ENCODE peak calls at places on chromosomes 7 and 10, in nine cellular contexts. B is upper lobe of left lung, W is HCT116, Z is body of pancreas, D is suprapubic skin, S is IMR-90, Y is lower leg skin, G is A549, K is prostate gland. R is an unnamed sample.

GRCh38 chr7:27992755-27993478 is 187.7 kb downstream of the JAZF1 start:
- DNase-seq in W (no peak), G (no peak), D (no peak), K (peak), Z (no peak), S (no peak), Y (no peak), B (no peak), R (no peak)

GRCh38 chr7:112022128-112022527 is 184.1 kb downstream of the DOCK4 start:
- DNase-seq in G (no peak), D (no peak), B (no peak), Y (no peak), K (no peak), Z (no peak), S (peak), W (no peak), R (no peak)

GRCh38 chr7:40199076-40199802 is 64.4 kb downstream of the SUGCT start:
- DNase-seq in D (no peak), Z (no peak), K (no peak), S (peak), G (no peak), B (no peak), W (no peak), Y (no peak), R (no peak)

GRCh38 chr7:115094163-115094562 is 172.3 kb downstream of the MDFIC start:
- DNase-seq in B (no peak), K (no peak), Z (no peak), Y (no peak), S (no peak), W (no peak), D (no peak), G (no peak), R (no peak)

GRCh38 chr10:5587151-5588079 is 62.7 kb downstream of the CALML3 start:
- DNase-seq in G (no peak), Z (no peak), K (no peak), S (no peak), W (no peak), D (no peak), Y (no peak), B (no peak), R (peak)

GRCh38 chr7:45182856-45183710 is 25.5 kb downstream of the RAMP3 start:
- DNase-seq in D (peak), Y (peak), G (no peak), B (no peak), W (no peak), S (no peak), Z (no peak), K (no peak), R (peak)

GRCh38 chr10:62744136-62744535 is 60.4 kb upstream of the ADO start:
- DNase-seq in Y (no peak), D (no peak), B (no peak), K (no peak), W (no peak), S (peak), G (no peak), Z (no peak), R (no peak)

GRCh38 chr10:93513091-93513490 is 16.7 kb downstream of the CEP55 start:
- DNase-seq in Z (no peak), K (no peak), Y (no peak), D (no peak), G (no peak), B (no peak), W (no peak), S (no peak), R (no peak)

GRCh38 chr10:31353574-31353973 is 34.6 kb downstream of the ZEB1 start:
- DNase-seq in K (no peak), Z (no peak), D (no peak), W (peak), B (no peak), Y (no peak), G (peak), S (peak), R (no peak)

GRCh38 chr10:117112220-117112619 is 25.9 kb downstream of the VAX1 start:
- DNase-seq in D (no peak), Y (no peak), S (no peak), Z (no peak), W (peak), K (no peak), B (no peak), G (no peak), R (no peak)

GRCh38 chr10:5479481-5480161 is 19.7 kb downstream of the CALML5 start:
- DNase-seq in B (peak), K (no peak), W (no peak), G (no peak), D (no peak), Z (no peak), S (no peak), Y (peak), R (peak)

GRCh38 chr10:14560274-14560673 is 214.4 kb downstream of the FAM107B start:
- DNase-seq in S (peak), Y (no peak), G (peak), D (no peak), W (peak), Z (no peak), K (no peak), B (no peak), R (no peak)

GRCh38 chr7:93016681-93017349 is 101.0 kb downstream of the SAMD9 start:
- DNase-seq in D (no peak), K (no peak), B (no peak), Z (no peak), Y (no peak), S (peak), W (no peak), G (no peak), R (no peak)

GRCh38 chr7:26307226-26307625 is 15.6 kb downstream of the SNX10 start:
- DNase-seq in S (peak), W (no peak), Y (peak), K (no peak), B (no peak), Z (no peak), D (no peak), G (no peak), R (no peak)

GRCh38 chr10:62653254-62653653 is 151.3 kb upstream of the ADO start:
- DNase-seq in W (no peak), Z (no peak), Y (no peak), B (no peak), D (no peak), G (no peak), K (no peak), S (no peak), R (no peak)

GRCh38 chr7:114806590-114807167 is 115.2 kb upstream of the MDFIC start:
- DNase-seq in Y (no peak), S (peak), D (no peak), K (no peak), W (no peak), B (no peak), G (no peak), Z (peak), R (peak)

GRCh38 chr7:146539836-146540235 is 423.2 kb downstream of the CNTNAP2 start:
- DNase-seq in B (no peak), Y (no peak), G (no peak), K (no peak), D (no peak), Z (no peak), S (no peak), W (no peak), R (no peak)

GRCh38 chr7:90828601-90829000 is 232.5 kb downstream of the CDK14 start:
- DNase-seq in S (peak), D (no peak), B (no peak), Y (no peak), W (no peak), K (no peak), Z (no peak), G (no peak), R (no peak)

GRCh38 chr7:77188736-77189429 is 10.7 kb downstream of the FGL2 start:
- DNase-seq in W (no peak), Y (no peak), G (no peak), B (no peak), D (no peak), K (no peak), Z (no peak), S (no peak), R (no peak)

GRCh38 chr10:131759347-131759746 is 141.5 kb upstream of the PPP2R2D start:
- DNase-seq in K (no peak), Y (no peak), D (no peak), Z (no peak), W (no peak), S (no peak), G (no peak), B (no peak), R (peak)

GRCh38 chr10:23693895-23694294 is 255.0 kb downstream of the OTUD1 start:
- DNase-seq in D (no peak), Y (no peak), B (peak), W (no peak), Z (no peak), K (no peak), S (no peak), G (no peak), R (no peak)

GRCh38 chr7:79854621-79855020 is 280.0 kb upstream of the GNAI1 start:
- DNase-seq in Y (no peak), B (no peak), D (no peak), S (no peak), G (no peak), W (no peak), Z (no peak), K (no peak), R (no peak)

GRCh38 chr7:70040971-70041766 is 442.9 kb downstream of the AUTS2 start:
- DNase-seq in K (no peak), Y (no peak), G (peak), S (no peak), D (no peak), Z (no peak), W (no peak), B (no peak), R (no peak)

GRCh38 chr7:123570390-123571182 is 13.0 kb upstream of the NDUFA5 start:
- DNase-seq in D (no peak), Z (no peak), W (no peak), S (no peak), Y (no peak), K (no peak), G (no peak), B (no peak), R (no peak)

GRCh38 chr7:45923290-45923689 is 2.2 kb upstream of the IGFBP3 start:
- DNase-seq in S (peak), Z (peak), Y (peak), K (peak), D (no peak), B (peak), W (no peak), G (no peak), R (peak)

GRCh38 chr10:90969148-90969547 is 48.3 kb upstream of the ANKRD1 start:
- DNase-seq in D (no peak), S (no peak), G (no peak), K (no peak), Y (no peak), B (no peak), W (no peak), Z (no peak), R (no peak)

GRCh38 chr10:24784923-24785322 is 61.2 kb upstream of the ARHGAP21 start:
- DNase-seq in Z (no peak), S (no peak), D (no peak), B (no peak), W (no peak), Y (no peak), K (no peak), G (no peak), R (no peak)

GRCh38 chr7:98872328-98872924 is 2.6 kb upstream of the TMEM130 start:
- DNase-seq in K (no peak), B (no peak), Y (peak), W (no peak), S (no peak), Z (no peak), D (peak), G (peak), R (peak)

GRCh38 chr7:151520419-151521229 is 929 bp upstream of the RHEB start:
- DNase-seq in B (peak), D (peak), Y (peak), K (peak), Z (peak), G (no peak), S (no peak), W (no peak), R (peak)

GRCh38 chr10:7988985-7989384 is 65.5 kb upstream of the GATA3 start:
- DNase-seq in G (no peak), K (no peak), S (no peak), D (no peak), B (no peak), Y (no peak), W (no peak), Z (no peak), R (no peak)

GRCh38 chr7:98278408-98278807 is 3.1 kb upstream of the BRI3 start:
- DNase-seq in G (no peak), S (no peak), B (no peak), K (no peak), W (no peak), D (no peak), Z (no peak), Y (no peak), R (no peak)

GRCh38 chr7:83119002-83119358 is 43.7 kb downstream of the PCLO start:
- DNase-seq in Y (no peak), B (no peak), Z (no peak), G (no peak), D (no peak), K (no peak), W (no peak), S (no peak), R (no peak)

GRCh38 chr10:24691113-24691512 is 32.6 kb downstream of the ARHGAP21 start:
- DNase-seq in D (no peak), S (peak), Y (no peak), K (no peak), B (no peak), W (no peak), Z (no peak), G (no peak), R (no peak)

GRCh38 chr7:50446542-50446960 is 3.6 kb downstream of the FIGNL1 start:
- DNase-seq in Z (no peak), G (no peak), W (peak), D (no peak), K (no peak), S (peak), Y (no peak), B (no peak), R (no peak)

GRCh38 chr10:7686351-7687171 is 16.6 kb upstream of the ITIH2 start:
- DNase-seq in Y (no peak), B (no peak), Z (no peak), S (no peak), K (no peak), G (no peak), W (no peak), D (no peak), R (no peak)

GRCh38 chr10:1141701-1142100 is 85.5 kb downstream of the WDR37 start:
- DNase-seq in S (no peak), D (no peak), B (no peak), G (no peak), W (no peak), Y (peak), Z (no peak), K (no peak), R (no peak)

GRCh38 chr10:89201345-89202032 is 5.6 kb downstream of the CH25H start:
- DNase-seq in B (no peak), Y (no peak), D (no peak), S (peak), G (no peak), W (no peak), Z (no peak), K (no peak), R (no peak)

GRCh38 chr10:116688241-116688711 is 54.1 kb downstream of the HSPA12A start:
- DNase-seq in W (no peak), Y (no peak), K (no peak), B (no peak), D (no peak), Z (no peak), S (peak), G (no peak), R (peak)

GRCh38 chr7:98557538-98558031 is 59.5 kb upstream of the NPTX2 start:
- DNase-seq in D (no peak), G (no peak), W (no peak), Z (peak), S (no peak), K (no peak), Y (no peak), B (no peak), R (no peak)

GRCh38 chr7:155296788-155297516 is 726 bp upstream of the INSIG1 start:
- DNase-seq in D (peak), Z (peak), G (peak), K (peak), W (no peak), Y (peak), B (no peak), S (peak), R (peak)
- TF ChIP-seq POLR2A in D (no peak), Z (peak), G (no peak), K (no peak), W (no peak), Y (no peak), B (no peak), S (peak), R (no peak)

DNA sequence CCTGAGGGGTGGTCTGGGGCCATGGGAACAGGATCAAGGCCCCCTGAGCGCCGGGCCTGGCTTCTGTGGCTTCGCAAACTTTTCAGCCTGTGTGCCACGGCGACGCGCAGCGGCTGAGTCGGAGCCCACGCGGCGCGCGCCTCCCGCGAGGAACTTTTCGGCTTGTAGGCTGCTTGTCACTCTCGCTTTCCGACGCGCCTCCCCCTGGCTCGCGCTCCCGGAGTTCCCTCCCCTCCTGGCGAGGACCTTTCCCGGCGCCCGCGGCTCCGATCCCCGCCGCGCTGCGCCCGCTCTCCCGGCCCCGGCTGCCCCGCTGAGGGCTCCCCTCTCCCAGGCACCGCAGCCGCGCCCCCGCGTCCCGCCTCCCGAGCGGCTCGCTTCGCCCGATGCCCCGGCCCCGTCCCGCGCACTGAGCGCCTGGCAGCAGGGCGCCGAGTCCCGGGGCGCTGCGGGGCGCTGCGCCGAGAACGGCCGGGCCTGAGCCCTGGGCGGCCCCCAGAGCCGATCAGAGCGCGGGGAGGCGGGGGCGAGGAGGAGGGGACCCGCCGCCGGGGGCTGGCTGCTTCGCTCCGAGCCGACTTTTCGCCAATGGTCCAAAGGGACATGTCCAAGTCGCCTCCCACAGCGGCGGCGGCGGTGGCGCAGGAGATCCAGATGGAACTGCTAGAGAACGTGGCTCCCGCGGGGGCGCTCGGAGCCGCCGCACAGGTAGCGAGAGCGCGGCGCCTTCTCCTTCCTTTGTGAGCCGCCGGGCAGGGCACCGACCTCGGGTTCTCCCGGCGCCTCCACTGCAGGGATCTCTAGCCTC is at the start of gene CACNB2:
- DNase-seq in K (peak), S (peak), B (peak), D (peak), Z (peak), G (no peak), W (no peak), Y (peak), R (peak)
- TF ChIP-seq POLR2A in K (no peak), S (no peak), B (no peak), D (no peak), Z (peak), G (no peak), W (no peak), Y (no peak), R (peak)

DNA sequence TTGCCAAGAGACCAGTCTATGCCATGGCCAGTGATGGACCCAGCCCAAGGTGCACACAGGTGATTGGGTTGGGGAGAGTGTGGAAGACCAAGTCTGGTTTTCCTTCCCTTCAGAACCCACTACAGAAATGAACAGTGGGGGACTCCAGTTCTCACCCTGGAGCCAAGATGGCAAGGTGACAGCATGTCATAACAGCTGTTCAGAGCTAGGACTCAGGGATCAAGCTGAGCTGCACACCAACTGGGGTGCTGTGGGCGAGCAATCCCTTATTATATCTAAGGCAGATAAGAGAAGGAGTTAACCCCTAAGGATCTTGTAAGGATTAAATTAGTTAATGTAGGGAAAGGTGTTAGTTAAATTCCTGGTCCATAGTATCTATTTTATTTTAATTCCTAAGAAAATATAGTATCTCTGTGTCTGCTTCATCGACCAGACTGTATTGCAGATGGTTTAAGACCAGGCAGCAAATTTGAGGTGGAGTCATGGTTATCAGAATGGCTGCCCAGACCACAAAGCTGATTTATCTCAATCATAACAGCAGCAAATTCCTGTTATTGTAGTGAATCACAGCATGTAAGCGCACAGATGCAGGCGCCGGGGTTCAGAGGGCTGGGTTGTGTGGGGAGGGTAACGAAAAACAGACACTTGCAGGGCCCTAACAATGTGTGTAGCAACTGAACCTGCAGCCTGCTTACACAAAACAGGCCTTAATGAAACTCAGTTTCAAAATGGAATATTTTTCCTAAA is 208.7 kb upstream of the ZNF32 start:
- DNase-seq in Y (no peak), G (no peak), S (peak), K (no peak), B (no peak), Z (no peak), D (no peak), W (no peak), R (no peak)
- TF ChIP-seq POLR2A in Y (no peak), G (no peak), S (no peak), K (no peak), B (no peak), Z (no peak), D (no peak), W (no peak), R (no peak)

DNA sequence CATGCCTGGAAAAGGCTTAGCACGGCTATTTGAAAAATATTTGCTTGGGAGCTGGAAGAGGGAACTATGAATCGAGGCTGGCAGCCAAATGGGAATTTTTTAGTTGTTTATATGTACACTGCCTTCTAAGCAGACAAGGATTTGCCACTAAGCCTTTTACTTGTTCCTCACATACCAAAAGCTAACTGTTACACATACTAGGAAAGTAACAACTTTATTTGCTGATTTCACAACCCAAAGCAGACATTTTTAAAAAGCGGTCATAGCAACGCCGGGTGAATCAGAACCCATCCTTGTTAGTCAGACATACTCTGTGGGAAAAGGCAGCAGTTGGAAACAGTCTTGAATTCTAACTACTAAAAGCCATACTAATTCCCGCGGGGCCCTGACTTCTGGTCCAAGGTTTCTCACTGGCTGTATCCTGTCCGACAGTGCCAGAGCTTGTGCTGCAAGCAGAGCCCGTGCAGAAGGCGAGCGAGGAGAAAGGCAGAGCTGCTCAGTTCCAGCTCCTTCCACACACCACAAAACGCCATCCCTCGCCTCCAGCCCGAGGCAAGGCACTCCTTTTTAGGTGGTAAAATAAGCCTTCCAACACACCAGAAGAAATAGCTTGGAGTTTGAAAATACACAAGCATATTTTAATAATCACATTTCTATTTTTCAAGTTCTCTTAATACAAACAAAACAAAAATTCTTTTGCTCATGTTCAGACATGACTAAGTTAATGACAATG is 89.2 kb downstream of the RNF216 start:
- DNase-seq in Y (peak), S (peak), K (peak), D (peak), G (peak), Z (peak), B (no peak), W (no peak), R (peak)
- TF ChIP-seq POLR2A in Y (no peak), S (peak), K (no peak), D (no peak), G (no peak), Z (peak), B (no peak), W (no peak), R (peak)

R was measured in sigmoid colon.